ENCODE peak calls at places on chromosomes 11 and 22, in ten cellular contexts. One of them, this sample, is unnamed.

GRCh38 chr11:101686514-101686913 is 102.7 kb upstream of the TRPC6 start:
- DNase-seq in uterus: no peak
- DNase-seq in body of pancreas: no peak
- DNase-seq in IMR-90: peak; percentile 80
- DNase-seq in esophagus squamous epithelium: no peak
- DNase-seq in stomach: no peak
- DNase-seq in right lobe of liver: no peak
- DNase-seq in adrenal gland: no peak
- DNase-seq in HCT116: peak; percentile 3
- DNase-seq in heart left ventricle: no peak
- DNase-seq in this sample: peak; percentile 10

GRCh38 chr11:69297225-69297925 is 3.4 kb downstream of the MYEOV start:
- DNase-seq in uterus: peak; percentile 74
- DNase-seq in body of pancreas: peak; percentile 86
- DNase-seq in IMR-90: peak; percentile 99
- DNase-seq in esophagus squamous epithelium: peak; percentile 56
- DNase-seq in stomach: peak; percentile 92
- DNase-seq in right lobe of liver: peak; percentile 81
- DNase-seq in adrenal gland: peak; percentile 94
- DNase-seq in HCT116: peak; percentile 97
- DNase-seq in heart left ventricle: peak; percentile 96
- DNase-seq in this sample: peak; percentile 64

GRCh38 chr11:31645747-31646146 is 136.2 kb downstream of the ELP4 start:
- DNase-seq in uterus: no peak
- DNase-seq in body of pancreas: no peak
- DNase-seq in IMR-90: peak; percentile 88
- DNase-seq in esophagus squamous epithelium: no peak
- DNase-seq in stomach: no peak
- DNase-seq in right lobe of liver: no peak
- DNase-seq in adrenal gland: peak; percentile 16
- DNase-seq in HCT116: peak; percentile 33
- DNase-seq in heart left ventricle: no peak
- DNase-seq in this sample: no peak

GRCh38 chr22:31082606-31083376 is 1.7 kb downstream of the SMTN start:
- DNase-seq in uterus: peak; percentile 81
- DNase-seq in body of pancreas: peak; percentile 74
- DNase-seq in IMR-90: peak; percentile 64
- DNase-seq in esophagus squamous epithelium: no peak
- DNase-seq in stomach: peak; percentile 69
- DNase-seq in right lobe of liver: no peak
- DNase-seq in adrenal gland: peak; percentile 62
- DNase-seq in HCT116: peak; percentile 69
- DNase-seq in heart left ventricle: peak; percentile 86
- DNase-seq in this sample: peak; percentile 50

GRCh38 chr11:6633422-6634408 is 14.5 kb upstream of the TPP1 start:
- DNase-seq in uterus: no peak
- DNase-seq in body of pancreas: peak; percentile 11
- DNase-seq in IMR-90: no peak
- DNase-seq in esophagus squamous epithelium: no peak
- DNase-seq in stomach: no peak
- DNase-seq in right lobe of liver: no peak
- DNase-seq in adrenal gland: no peak
- DNase-seq in HCT116: no peak
- DNase-seq in heart left ventricle: peak; percentile 68
- DNase-seq in this sample: no peak

GRCh38 chr22:45842141-45842831 is 134.7 kb downstream of the WNT7B start:
- DNase-seq in uterus: no peak
- DNase-seq in body of pancreas: no peak
- DNase-seq in IMR-90: peak; percentile 77
- DNase-seq in esophagus squamous epithelium: no peak
- DNase-seq in stomach: no peak
- DNase-seq in right lobe of liver: no peak
- DNase-seq in adrenal gland: no peak
- DNase-seq in HCT116: no peak
- DNase-seq in heart left ventricle: no peak
- DNase-seq in this sample: peak; percentile 39

GRCh38 chr11:109320595-109320994 is 101.4 kb upstream of the C11orf87 start:
- DNase-seq in uterus: no peak
- DNase-seq in body of pancreas: no peak
- DNase-seq in IMR-90: peak; percentile 34
- DNase-seq in esophagus squamous epithelium: no peak
- DNase-seq in stomach: no peak
- DNase-seq in right lobe of liver: no peak
- DNase-seq in adrenal gland: peak; percentile 8
- DNase-seq in HCT116: peak; percentile 57
- DNase-seq in heart left ventricle: no peak
- DNase-seq in this sample: no peak

GRCh38 chr11:13033760-13034533 is 24.8 kb downstream of the RASSF10 start:
- DNase-seq in uterus: no peak
- DNase-seq in body of pancreas: no peak
- DNase-seq in IMR-90: no peak
- DNase-seq in esophagus squamous epithelium: no peak
- DNase-seq in stomach: no peak
- DNase-seq in right lobe of liver: no peak
- DNase-seq in adrenal gland: no peak
- DNase-seq in HCT116: no peak
- DNase-seq in heart left ventricle: peak; percentile 32
- DNase-seq in this sample: no peak

GRCh38 chr11:99766816-99767215 is 746.1 kb downstream of the CNTN5 start:
- DNase-seq in uterus: no peak
- DNase-seq in body of pancreas: no peak
- DNase-seq in IMR-90: no peak
- DNase-seq in esophagus squamous epithelium: no peak
- DNase-seq in stomach: no peak
- DNase-seq in right lobe of liver: no peak
- DNase-seq in adrenal gland: no peak
- DNase-seq in HCT116: no peak
- DNase-seq in heart left ventricle: no peak
- DNase-seq in this sample: no peak

GRCh38 chr11:88508558-88508807 is 170.9 kb upstream of the CTSC start:
- DNase-seq in uterus: no peak
- DNase-seq in body of pancreas: no peak
- DNase-seq in IMR-90: no peak
- DNase-seq in esophagus squamous epithelium: no peak
- DNase-seq in stomach: no peak
- DNase-seq in right lobe of liver: no peak
- DNase-seq in adrenal gland: no peak
- DNase-seq in HCT116: no peak
- DNase-seq in heart left ventricle: no peak
- DNase-seq in this sample: no peak

GRCh38 chr11:25449100-25449499 is 882.8 kb upstream of the ANO3 start:
- DNase-seq in uterus: no peak
- DNase-seq in body of pancreas: no peak
- DNase-seq in IMR-90: no peak
- DNase-seq in esophagus squamous epithelium: no peak
- DNase-seq in stomach: no peak
- DNase-seq in right lobe of liver: no peak
- DNase-seq in adrenal gland: no peak
- DNase-seq in HCT116: no peak
- DNase-seq in heart left ventricle: no peak
- DNase-seq in this sample: no peak

GRCh38 chr11:131056036-131056435 is 139.8 kb upstream of the SNX19 start:
- DNase-seq in uterus: no peak
- DNase-seq in body of pancreas: no peak
- DNase-seq in IMR-90: no peak
- DNase-seq in esophagus squamous epithelium: no peak
- DNase-seq in stomach: no peak
- DNase-seq in right lobe of liver: no peak
- DNase-seq in adrenal gland: no peak
- DNase-seq in HCT116: no peak
- DNase-seq in heart left ventricle: no peak
- DNase-seq in this sample: no peak

GRCh38 chr11:95231126-95231880 is at the start of gene SESN3:
- DNase-seq in uterus: peak; percentile 98
- DNase-seq in body of pancreas: peak; percentile 98
- DNase-seq in IMR-90: peak; percentile 96
- DNase-seq in esophagus squamous epithelium: peak; percentile 97
- DNase-seq in stomach: peak; percentile 98
- DNase-seq in right lobe of liver: peak; percentile 99
- DNase-seq in adrenal gland: peak; percentile 100
- DNase-seq in HCT116: peak; percentile 87
- DNase-seq in heart left ventricle: peak; percentile 99
- DNase-seq in this sample: peak; percentile 99
- TF ChIP-seq POLR2A in uterus: peak; percentile 76
- TF ChIP-seq POLR2A in body of pancreas: peak; percentile 43
- TF ChIP-seq POLR2A in IMR-90: no peak
- TF ChIP-seq POLR2A in esophagus squamous epithelium: peak; percentile 80
- TF ChIP-seq POLR2A in stomach: no peak
- TF ChIP-seq POLR2A in right lobe of liver: peak; percentile 83
- TF ChIP-seq POLR2A in adrenal gland: peak; percentile 72
- TF ChIP-seq POLR2A in HCT116: no peak
- TF ChIP-seq POLR2A in heart left ventricle: no peak
- TF ChIP-seq POLR2A in this sample: peak; percentile 81

DNA sequence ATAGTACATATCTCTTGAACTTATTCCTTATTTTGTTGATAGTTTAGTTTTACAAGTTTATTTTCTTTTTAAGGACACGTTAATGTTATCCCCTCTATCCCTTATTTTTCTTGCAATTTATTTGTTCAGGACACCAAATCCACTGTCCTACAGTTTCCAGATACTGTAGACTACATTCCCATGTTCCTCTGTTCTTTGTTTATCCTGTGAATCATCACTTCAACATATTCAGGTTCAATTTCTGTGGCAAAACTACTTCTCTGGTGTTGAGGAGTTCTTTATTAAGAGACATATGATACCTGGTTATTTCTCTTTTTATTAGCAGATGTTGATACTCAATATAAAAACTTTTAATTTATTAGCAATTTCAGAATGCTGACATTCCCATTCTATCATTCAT is 72.8 kb upstream of the CLNS1A start:
- DNase-seq in uterus: no peak
- DNase-seq in body of pancreas: no peak
- DNase-seq in IMR-90: peak; percentile 67
- DNase-seq in esophagus squamous epithelium: no peak
- DNase-seq in stomach: no peak
- DNase-seq in right lobe of liver: no peak
- DNase-seq in adrenal gland: no peak
- DNase-seq in HCT116: no peak
- DNase-seq in heart left ventricle: no peak
- DNase-seq in this sample: no peak
- H3K9me3 ChIP-seq in uterus: no peaks in the 10 kb centered on the region
- H3K9me3 ChIP-seq in body of pancreas: no peaks in the 10 kb centered on the region
- H3K9me3 ChIP-seq in IMR-90: no peaks in the 10 kb centered on the region
- H3K9me3 ChIP-seq in esophagus squamous epithelium: no peaks in the 10 kb centered on the region
- H3K9me3 ChIP-seq in stomach: no peaks in the 10 kb centered on the region
- H3K9me3 ChIP-seq in right lobe of liver: no peaks in the 10 kb centered on the region
- H3K9me3 ChIP-seq in adrenal gland: no peaks in the 10 kb centered on the region
- H3K9me3 ChIP-seq in HCT116: no peaks in the 10 kb centered on the region
- H3K9me3 ChIP-seq in heart left ventricle: no peaks in the 10 kb centered on the region
- H3K9me3 ChIP-seq in this sample: no peaks in the 10 kb centered on the region

DNA sequence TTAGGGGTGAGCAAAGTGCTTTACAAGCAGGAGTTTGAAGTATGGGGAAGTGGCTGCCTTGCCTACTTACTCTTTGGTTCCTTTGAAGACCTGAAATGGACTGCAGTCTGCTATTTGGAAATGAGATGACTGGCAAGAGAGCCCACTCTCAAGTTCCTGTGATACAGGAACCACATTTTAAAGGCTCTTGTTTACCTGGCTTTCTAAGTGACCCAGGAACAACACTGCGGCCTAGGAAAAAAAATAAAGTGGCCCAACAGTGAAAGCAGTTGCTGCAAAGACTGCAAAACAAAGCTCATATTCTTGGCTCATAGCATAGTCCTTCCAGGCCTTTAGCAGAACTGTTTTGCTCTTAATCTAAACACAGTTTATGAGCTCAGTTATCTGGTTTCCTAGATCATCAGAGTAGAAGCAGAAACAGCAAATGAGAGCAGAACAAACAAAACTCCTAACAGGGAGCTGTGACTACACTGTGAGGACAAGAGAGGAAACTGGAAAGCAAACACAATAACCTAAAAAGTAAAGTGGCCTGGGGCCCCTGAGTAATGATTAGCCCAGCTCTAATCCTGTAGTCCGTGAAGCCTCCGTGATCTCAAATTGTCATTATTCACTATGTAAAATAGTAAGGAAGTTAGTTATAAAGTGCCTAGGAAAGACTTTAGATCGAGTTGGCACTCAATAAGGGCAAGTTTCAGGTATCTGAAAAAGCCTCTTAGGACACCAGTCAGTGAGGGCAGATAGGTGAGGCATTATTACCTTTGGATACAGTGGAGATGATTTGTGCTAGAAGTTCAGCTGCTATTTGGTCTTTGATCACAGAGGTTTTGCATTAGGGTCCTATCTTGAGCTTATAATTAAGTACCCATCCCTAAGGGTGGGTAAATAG is 11.5 kb downstream of the CCDC117 start:
- DNase-seq in uterus: no peak
- DNase-seq in body of pancreas: no peak
- DNase-seq in IMR-90: peak; percentile 52
- DNase-seq in esophagus squamous epithelium: no peak
- DNase-seq in stomach: no peak
- DNase-seq in right lobe of liver: no peak
- DNase-seq in adrenal gland: no peak
- DNase-seq in HCT116: no peak
- DNase-seq in heart left ventricle: no peak
- DNase-seq in this sample: no peak
- H3K27ac ChIP-seq in uterus: no peak overlapping the region
- H3K27ac ChIP-seq in body of pancreas: peak overlapping the region; percentile 53
- H3K27ac ChIP-seq in IMR-90: peak overlapping the region; percentile 80
- H3K27ac ChIP-seq in esophagus squamous epithelium: no peak overlapping the region
- H3K27ac ChIP-seq in stomach: peak overlapping the region; percentile 67
- H3K27ac ChIP-seq in right lobe of liver: peak overlapping the region; percentile 55
- H3K27ac ChIP-seq in adrenal gland: no peak overlapping the region
- H3K27ac ChIP-seq in HCT116: no peak overlapping the region
- H3K27ac ChIP-seq in heart left ventricle: no peak overlapping the region
- H3K27ac ChIP-seq in this sample: peak overlapping the region; percentile 59

GRCh38 chr11:120126543-120126942 is 11.4 kb downstream of the TRIM29 start:
- DNase-seq in uterus: no peak
- DNase-seq in body of pancreas: no peak
- DNase-seq in IMR-90: no peak
- DNase-seq in esophagus squamous epithelium: no peak
- DNase-seq in stomach: no peak
- DNase-seq in right lobe of liver: no peak
- DNase-seq in adrenal gland: no peak
- DNase-seq in HCT116: no peak
- DNase-seq in heart left ventricle: no peak
- DNase-seq in this sample: no peak

GRCh38 chr11:120124355-120124754 is 13.6 kb downstream of the TRIM29 start:
- DNase-seq in uterus: no peak
- DNase-seq in body of pancreas: no peak
- DNase-seq in IMR-90: no peak
- DNase-seq in esophagus squamous epithelium: no peak
- DNase-seq in stomach: no peak
- DNase-seq in right lobe of liver: no peak
- DNase-seq in adrenal gland: no peak
- DNase-seq in HCT116: no peak
- DNase-seq in heart left ventricle: no peak
- DNase-seq in this sample: no peak

GRCh38 chr11:120123946-120124345 is 14.0 kb downstream of the TRIM29 start:
- DNase-seq in uterus: no peak
- DNase-seq in body of pancreas: no peak
- DNase-seq in IMR-90: no peak
- DNase-seq in esophagus squamous epithelium: no peak
- DNase-seq in stomach: peak; percentile 43
- DNase-seq in right lobe of liver: no peak
- DNase-seq in adrenal gland: no peak
- DNase-seq in HCT116: no peak
- DNase-seq in heart left ventricle: no peak
- DNase-seq in this sample: no peak

GRCh38 chr11:120125509-120125908 is 12.4 kb downstream of the TRIM29 start:
- DNase-seq in uterus: no peak
- DNase-seq in body of pancreas: no peak
- DNase-seq in IMR-90: no peak
- DNase-seq in esophagus squamous epithelium: no peak
- DNase-seq in stomach: no peak
- DNase-seq in right lobe of liver: no peak
- DNase-seq in adrenal gland: no peak
- DNase-seq in HCT116: no peak
- DNase-seq in heart left ventricle: no peak
- DNase-seq in this sample: no peak

GRCh38 chr11:120125005-120125404 is 12.9 kb downstream of the TRIM29 start:
- DNase-seq in uterus: no peak
- DNase-seq in body of pancreas: no peak
- DNase-seq in IMR-90: peak; percentile 25
- DNase-seq in esophagus squamous epithelium: no peak
- DNase-seq in stomach: no peak
- DNase-seq in right lobe of liver: no peak
- DNase-seq in adrenal gland: peak; percentile 95
- DNase-seq in HCT116: peak; percentile 38
- DNase-seq in heart left ventricle: peak; percentile 57
- DNase-seq in this sample: no peak
- TF ChIP-seq POLR2A in uterus: no peak
- TF ChIP-seq POLR2A in body of pancreas: no peak
- TF ChIP-seq POLR2A in IMR-90: no peak
- TF ChIP-seq POLR2A in esophagus squamous epithelium: no peak
- TF ChIP-seq POLR2A in stomach: no peak
- TF ChIP-seq POLR2A in right lobe of liver: no peak
- TF ChIP-seq POLR2A in adrenal gland: no peak
- TF ChIP-seq POLR2A in HCT116: no peak
- TF ChIP-seq POLR2A in heart left ventricle: no peak
- TF ChIP-seq POLR2A in this sample: no peak

This sample was measured in prostate gland.